ENCODE peak calls at places on chromosomes 7 and 10, in ten cellular contexts. One of them, this sample, is unnamed. For H3K27me3, the result is how much of the 10 kb centered on the place peaks cover.

GRCh38 chr10:13890617-13891541 is 304.1 kb downstream of the PRPF18 start:
- DNase-seq in prostate gland: no peak
- DNase-seq in brain microvascular endothelial cell: peak
- DNase-seq in transverse colon: no peak
- DNase-seq in tibial nerve: no peak
- DNase-seq in left ventricle myocardium inferior: no peak
- DNase-seq in thoracic aorta: no peak
- DNase-seq in gastrocnemius medialis: peak
- DNase-seq in PC-9: no peak
- DNase-seq in stomach: no peak
- DNase-seq in this sample: no peak

GRCh38 chr10:22733992-22734391 is 19.6 kb upstream of the PIP4K2A start:
- DNase-seq in stomach: no peak
- DNase-seq in left ventricle myocardium inferior: no peak
- DNase-seq in prostate gland: no peak
- DNase-seq in gastrocnemius medialis: no peak
- DNase-seq in transverse colon: no peak
- DNase-seq in thoracic aorta: no peak
- DNase-seq in tibial nerve: no peak
- DNase-seq in brain microvascular endothelial cell: no peak
- DNase-seq in PC-9: no peak
- DNase-seq in this sample: no peak

GRCh38 chr10:3879073-3879472 is 94.1 kb upstream of the KLF6 start:
- DNase-seq in prostate gland: no peak
- DNase-seq in stomach: no peak
- DNase-seq in gastrocnemius medialis: no peak
- DNase-seq in PC-9: no peak
- DNase-seq in tibial nerve: no peak
- DNase-seq in left ventricle myocardium inferior: no peak
- DNase-seq in transverse colon: no peak
- DNase-seq in brain microvascular endothelial cell: no peak
- DNase-seq in thoracic aorta: no peak
- DNase-seq in this sample: no peak

GRCh38 chr7:55733584-55733983 is 129.0 kb downstream of the SEPTIN14 start:
- DNase-seq in prostate gland: no peak
- DNase-seq in left ventricle myocardium inferior: no peak
- DNase-seq in tibial nerve: no peak
- DNase-seq in brain microvascular endothelial cell: no peak
- DNase-seq in thoracic aorta: no peak
- DNase-seq in gastrocnemius medialis: no peak
- DNase-seq in transverse colon: no peak
- DNase-seq in PC-9: peak
- DNase-seq in stomach: no peak
- DNase-seq in this sample: no peak

GRCh38 chr7:94054130-94054529 is 50.0 kb upstream of the BET1 start:
- DNase-seq in tibial nerve: no peak
- DNase-seq in thoracic aorta: no peak
- DNase-seq in gastrocnemius medialis: no peak
- DNase-seq in brain microvascular endothelial cell: no peak
- DNase-seq in transverse colon: no peak
- DNase-seq in prostate gland: no peak
- DNase-seq in stomach: no peak
- DNase-seq in PC-9: no peak
- DNase-seq in left ventricle myocardium inferior: no peak
- DNase-seq in this sample: no peak

GRCh38 chr7:54252256-54253035 is 289.7 kb upstream of the VSTM2A start:
- DNase-seq in prostate gland: no peak
- DNase-seq in gastrocnemius medialis: no peak
- DNase-seq in stomach: no peak
- DNase-seq in transverse colon: no peak
- DNase-seq in thoracic aorta: no peak
- DNase-seq in tibial nerve: no peak
- DNase-seq in left ventricle myocardium inferior: no peak
- DNase-seq in PC-9: no peak
- DNase-seq in brain microvascular endothelial cell: no peak
- DNase-seq in this sample: no peak

GRCh38 chr10:62545667-62546066 is 171.5 kb downstream of the ZNF365 start:
- DNase-seq in left ventricle myocardium inferior: no peak
- DNase-seq in gastrocnemius medialis: peak
- DNase-seq in brain microvascular endothelial cell: peak
- DNase-seq in thoracic aorta: no peak
- DNase-seq in PC-9: no peak
- DNase-seq in tibial nerve: no peak
- DNase-seq in prostate gland: no peak
- DNase-seq in transverse colon: no peak
- DNase-seq in stomach: no peak
- DNase-seq in this sample: no peak

GRCh38 chr7:114976666-114977065 is 54.8 kb downstream of the MDFIC start:
- DNase-seq in gastrocnemius medialis: no peak
- DNase-seq in prostate gland: no peak
- DNase-seq in stomach: no peak
- DNase-seq in brain microvascular endothelial cell: no peak
- DNase-seq in PC-9: no peak
- DNase-seq in tibial nerve: no peak
- DNase-seq in transverse colon: no peak
- DNase-seq in left ventricle myocardium inferior: no peak
- DNase-seq in thoracic aorta: no peak
- DNase-seq in this sample: no peak

GRCh38 chr10:46547331-46547880 is 9.1 kb downstream of the GPRIN2 start:
- DNase-seq in prostate gland: peak
- DNase-seq in left ventricle myocardium inferior: peak
- DNase-seq in tibial nerve: peak
- DNase-seq in stomach: no peak
- DNase-seq in brain microvascular endothelial cell: no peak
- DNase-seq in transverse colon: peak
- DNase-seq in thoracic aorta: no peak
- DNase-seq in gastrocnemius medialis: peak
- DNase-seq in PC-9: no peak
- DNase-seq in this sample: no peak

GRCh38 chr10:46543379-46544014 is 13.0 kb downstream of the GPRIN2 start:
- DNase-seq in gastrocnemius medialis: no peak
- DNase-seq in thoracic aorta: peak
- DNase-seq in PC-9: no peak
- DNase-seq in brain microvascular endothelial cell: no peak
- DNase-seq in left ventricle myocardium inferior: peak
- DNase-seq in transverse colon: peak
- DNase-seq in prostate gland: no peak
- DNase-seq in tibial nerve: peak
- DNase-seq in stomach: peak
- DNase-seq in this sample: no peak

GRCh38 chr10:46545861-46546590 is 10.4 kb downstream of the GPRIN2 start:
- DNase-seq in brain microvascular endothelial cell: no peak
- DNase-seq in prostate gland: peak
- DNase-seq in transverse colon: no peak
- DNase-seq in gastrocnemius medialis: peak
- DNase-seq in thoracic aorta: peak
- DNase-seq in left ventricle myocardium inferior: peak
- DNase-seq in tibial nerve: peak
- DNase-seq in PC-9: no peak
- DNase-seq in stomach: peak
- DNase-seq in this sample: no peak

GRCh38 chr10:46546591-46547330 is 9.7 kb downstream of the GPRIN2 start:
- DNase-seq in tibial nerve: peak
- DNase-seq in left ventricle myocardium inferior: peak
- DNase-seq in transverse colon: peak
- DNase-seq in prostate gland: peak
- DNase-seq in gastrocnemius medialis: peak
- DNase-seq in PC-9: no peak
- DNase-seq in stomach: peak
- DNase-seq in thoracic aorta: peak
- DNase-seq in brain microvascular endothelial cell: no peak
- DNase-seq in this sample: no peak

DNA sequence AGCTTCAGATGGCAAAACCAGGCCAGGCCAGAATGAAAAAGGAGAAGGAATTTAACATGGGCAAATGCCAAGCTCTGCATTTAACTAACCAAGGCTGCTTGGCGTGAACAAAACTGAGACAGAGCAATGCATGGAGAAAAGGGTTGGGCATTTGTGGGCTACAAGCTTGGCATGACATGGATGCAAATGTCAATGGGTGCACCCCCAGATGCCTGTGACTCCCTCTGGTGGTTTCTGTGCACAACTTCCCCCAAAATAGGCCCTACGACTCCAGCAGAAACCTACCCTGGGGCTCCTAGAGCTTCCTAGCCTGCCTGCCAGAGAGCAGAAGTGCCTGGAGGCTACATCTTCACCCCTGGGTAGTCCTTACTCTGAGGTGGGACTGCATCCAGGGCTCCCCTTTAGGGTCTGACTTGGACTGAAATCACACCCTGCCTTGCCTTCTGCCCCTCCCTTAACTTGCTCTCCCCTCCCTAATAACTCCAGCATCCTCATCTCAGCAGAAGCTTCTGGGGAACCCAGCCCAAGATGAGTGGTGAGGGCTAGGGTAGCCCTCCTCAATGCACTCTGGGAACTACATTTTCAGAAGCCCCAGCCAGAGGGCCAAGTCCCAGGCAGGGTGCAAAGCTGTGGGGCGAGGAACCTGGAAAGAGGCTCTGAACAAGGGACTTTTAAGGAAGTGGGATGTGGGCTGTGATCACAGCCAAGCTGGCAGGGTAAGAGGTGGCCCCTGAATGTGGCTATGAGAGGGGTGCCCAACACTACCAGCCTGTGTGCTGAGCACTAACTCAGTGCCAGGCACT is 11.3 kb downstream of the GPRIN2 start:
- DNase-seq in tibial nerve: peak
- DNase-seq in brain microvascular endothelial cell: no peak
- DNase-seq in prostate gland: no peak
- DNase-seq in gastrocnemius medialis: peak
- DNase-seq in stomach: peak
- DNase-seq in thoracic aorta: no peak
- DNase-seq in PC-9: peak
- DNase-seq in left ventricle myocardium inferior: peak
- DNase-seq in transverse colon: peak
- DNase-seq in this sample: no peak
- TF ChIP-seq CTCF in tibial nerve: no peak
- TF ChIP-seq CTCF in brain microvascular endothelial cell: peak
- TF ChIP-seq CTCF in prostate gland: no peak
- TF ChIP-seq CTCF in gastrocnemius medialis: no peak
- TF ChIP-seq CTCF in stomach: peak
- TF ChIP-seq CTCF in thoracic aorta: no peak
- TF ChIP-seq CTCF in PC-9: peak
- TF ChIP-seq CTCF in left ventricle myocardium inferior: peak
- TF ChIP-seq CTCF in transverse colon: peak
- TF ChIP-seq CTCF in this sample: peak

GRCh38 chr10:98096731-98097130 is 37.7 kb upstream of the R3HCC1L start:
- DNase-seq in prostate gland: no peak
- DNase-seq in left ventricle myocardium inferior: no peak
- DNase-seq in thoracic aorta: no peak
- DNase-seq in stomach: no peak
- DNase-seq in tibial nerve: no peak
- DNase-seq in PC-9: no peak
- DNase-seq in transverse colon: no peak
- DNase-seq in brain microvascular endothelial cell: no peak
- DNase-seq in gastrocnemius medialis: no peak
- DNase-seq in this sample: no peak

GRCh38 chr10:98097175-98097574 is 37.3 kb upstream of the R3HCC1L start:
- DNase-seq in left ventricle myocardium inferior: no peak
- DNase-seq in stomach: no peak
- DNase-seq in prostate gland: no peak
- DNase-seq in PC-9: no peak
- DNase-seq in thoracic aorta: no peak
- DNase-seq in brain microvascular endothelial cell: no peak
- DNase-seq in tibial nerve: no peak
- DNase-seq in gastrocnemius medialis: no peak
- DNase-seq in transverse colon: no peak
- DNase-seq in this sample: no peak

GRCh38 chr10:98097611-98098010 is 36.8 kb upstream of the R3HCC1L start:
- DNase-seq in stomach: no peak
- DNase-seq in left ventricle myocardium inferior: no peak
- DNase-seq in thoracic aorta: no peak
- DNase-seq in prostate gland: no peak
- DNase-seq in brain microvascular endothelial cell: no peak
- DNase-seq in gastrocnemius medialis: no peak
- DNase-seq in PC-9: no peak
- DNase-seq in transverse colon: no peak
- DNase-seq in tibial nerve: no peak
- DNase-seq in this sample: no peak

GRCh38 chr10:98096316-98096715 is 38.1 kb upstream of the R3HCC1L start:
- DNase-seq in brain microvascular endothelial cell: no peak
- DNase-seq in left ventricle myocardium inferior: no peak
- DNase-seq in PC-9: no peak
- DNase-seq in stomach: no peak
- DNase-seq in tibial nerve: no peak
- DNase-seq in prostate gland: no peak
- DNase-seq in gastrocnemius medialis: no peak
- DNase-seq in thoracic aorta: no peak
- DNase-seq in transverse colon: no peak
- DNase-seq in this sample: no peak

DNA sequence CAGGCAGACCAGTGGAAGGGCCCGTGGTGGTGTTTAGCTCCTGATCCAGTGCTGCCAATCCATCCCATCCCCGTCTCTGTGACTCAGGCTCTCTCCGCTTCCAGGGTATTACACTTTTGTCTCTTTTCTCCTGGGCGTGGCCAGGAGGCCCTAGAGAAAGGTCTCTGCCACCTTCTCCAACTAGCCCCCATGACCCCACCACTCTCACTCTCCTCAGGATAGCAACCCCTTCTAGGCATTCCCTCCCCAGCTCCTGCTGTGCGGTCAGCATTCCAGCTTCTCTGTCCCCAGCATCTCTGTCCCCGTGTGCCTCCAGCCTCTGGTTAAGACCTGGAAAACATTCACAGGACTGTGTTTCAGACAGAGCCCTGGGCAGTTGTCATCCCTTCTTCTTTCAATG is 36.2 kb upstream of the R3HCC1L start:
- DNase-seq in left ventricle myocardium inferior: no peak
- DNase-seq in stomach: no peak
- DNase-seq in PC-9: no peak
- DNase-seq in brain microvascular endothelial cell: no peak
- DNase-seq in prostate gland: no peak
- DNase-seq in thoracic aorta: no peak
- DNase-seq in gastrocnemius medialis: no peak
- DNase-seq in tibial nerve: no peak
- DNase-seq in transverse colon: no peak
- DNase-seq in this sample: no peak
- H3K27me3 ChIP-seq in left ventricle myocardium inferior: under half
- H3K27me3 ChIP-seq in stomach: under half
- H3K27me3 ChIP-seq in PC-9: half or more
- H3K27me3 ChIP-seq in brain microvascular endothelial cell: under half
- H3K27me3 ChIP-seq in prostate gland: under half
- H3K27me3 ChIP-seq in thoracic aorta: under half
- H3K27me3 ChIP-seq in gastrocnemius medialis: under half
- H3K27me3 ChIP-seq in tibial nerve: under half
- H3K27me3 ChIP-seq in transverse colon: under half
- H3K27me3 ChIP-seq in this sample: under half

GRCh38 chr10:132204781-132205473 is 18.2 kb downstream of the DPYSL4 start:
- DNase-seq in left ventricle myocardium inferior: no peak
- DNase-seq in stomach: no peak
- DNase-seq in brain microvascular endothelial cell: no peak
- DNase-seq in tibial nerve: no peak
- DNase-seq in transverse colon: no peak
- DNase-seq in thoracic aorta: no peak
- DNase-seq in PC-9: no peak
- DNase-seq in prostate gland: no peak
- DNase-seq in gastrocnemius medialis: no peak
- DNase-seq in this sample: no peak
- H3K4me3 ChIP-seq in left ventricle myocardium inferior: no peak
- H3K4me3 ChIP-seq in stomach: no peak
- H3K4me3 ChIP-seq in brain microvascular endothelial cell: no peak
- H3K4me3 ChIP-seq in tibial nerve: no peak
- H3K4me3 ChIP-seq in transverse colon: no peak
- H3K4me3 ChIP-seq in thoracic aorta: no peak
- H3K4me3 ChIP-seq in PC-9: no peak
- H3K4me3 ChIP-seq in prostate gland: no peak
- H3K4me3 ChIP-seq in gastrocnemius medialis: no peak
- H3K4me3 ChIP-seq in this sample: no peak

DNA sequence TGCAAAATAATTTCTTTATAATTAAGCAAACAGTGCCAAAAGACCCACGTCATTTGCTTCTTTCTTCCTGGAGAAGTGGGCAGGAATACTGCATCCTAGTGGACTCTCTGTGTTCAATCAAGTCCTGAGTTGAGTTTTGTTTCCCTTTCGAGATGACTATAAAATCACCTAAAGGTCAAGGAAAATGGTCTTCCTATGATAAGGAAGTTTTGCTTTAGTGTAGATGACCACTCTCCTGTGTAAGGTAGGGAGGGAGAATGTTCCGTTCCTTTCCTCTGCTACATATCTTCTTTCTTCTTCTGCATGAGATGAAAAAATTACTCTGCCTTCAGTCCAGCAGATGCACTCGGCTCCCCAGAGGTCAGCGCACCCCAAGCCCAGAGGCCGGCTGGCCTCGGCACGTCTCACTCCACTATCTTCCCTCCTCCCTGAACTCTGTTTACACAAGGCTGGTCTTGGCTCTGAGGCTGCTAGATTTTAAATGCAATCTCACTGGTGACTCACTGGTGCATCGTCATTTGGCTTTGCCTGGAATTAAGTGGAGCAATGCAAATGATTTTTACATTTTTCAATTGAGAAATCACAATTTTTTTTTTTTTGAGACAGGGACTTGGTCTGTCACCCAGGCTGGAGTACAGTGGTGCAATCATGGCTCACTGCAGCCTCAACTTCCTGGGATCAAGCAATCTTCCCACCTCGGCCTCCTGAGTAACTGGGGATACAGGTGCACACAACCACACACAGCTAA is 18.6 kb upstream of the VDAC2 start:
- DNase-seq in stomach: peak
- DNase-seq in brain microvascular endothelial cell: peak
- DNase-seq in PC-9: peak
- DNase-seq in left ventricle myocardium inferior: peak
- DNase-seq in thoracic aorta: peak
- DNase-seq in tibial nerve: no peak
- DNase-seq in gastrocnemius medialis: peak
- DNase-seq in transverse colon: peak
- DNase-seq in prostate gland: peak
- DNase-seq in this sample: no peak
- TF ChIP-seq CTCF in stomach: no peak
- TF ChIP-seq CTCF in brain microvascular endothelial cell: no peak
- TF ChIP-seq CTCF in PC-9: peak
- TF ChIP-seq CTCF in left ventricle myocardium inferior: no peak
- TF ChIP-seq CTCF in thoracic aorta: no peak
- TF ChIP-seq CTCF in tibial nerve: no peak
- TF ChIP-seq CTCF in gastrocnemius medialis: no peak
- TF ChIP-seq CTCF in transverse colon: peak
- TF ChIP-seq CTCF in prostate gland: no peak
- TF ChIP-seq CTCF in this sample: no peak